ENCODE peak calls at places on chromosome 2, in ten cellular contexts. One of them, this sample, is unnamed.

GRCh38 chr2:94869552-94870391 is 1.5 kb upstream of the TEKT4 start:
- DNase-seq in germinal center: no peak
- DNase-seq in anterior cingulate cortex: no peak
- DNase-seq in NCI-H510A: no peak
- DNase-seq in AML-193: no peak
- DNase-seq in cardiac muscle cell: no peak
- DNase-seq in posterior cingulate gyrus: peak; percentile 63
- DNase-seq in NCI-H1417: no peak
- DNase-seq in SW480: no peak
- DNase-seq in GM12865: no peak
- DNase-seq in this sample: no peak

GRCh38 chr2:1432726-1433125 is 19.5 kb downstream of the TPO start:
- DNase-seq in SW480: no peak
- DNase-seq in anterior cingulate cortex: no peak
- DNase-seq in cardiac muscle cell: no peak
- DNase-seq in GM12865: no peak
- DNase-seq in germinal center: no peak
- DNase-seq in AML-193: no peak
- DNase-seq in posterior cingulate gyrus: no peak
- DNase-seq in NCI-H510A: no peak
- DNase-seq in NCI-H1417: no peak
- DNase-seq in this sample: no peak

GRCh38 chr2:19261061-19261460 is 97.4 kb downstream of the OSR1 start:
- DNase-seq in NCI-H1417: no peak
- DNase-seq in posterior cingulate gyrus: no peak
- DNase-seq in AML-193: no peak
- DNase-seq in cardiac muscle cell: no peak
- DNase-seq in NCI-H510A: no peak
- DNase-seq in SW480: no peak
- DNase-seq in GM12865: no peak
- DNase-seq in germinal center: no peak
- DNase-seq in anterior cingulate cortex: no peak
- DNase-seq in this sample: no peak

GRCh38 chr2:32291746-32292145 is 14.0 kb downstream of the YIPF4 start:
- DNase-seq in anterior cingulate cortex: no peak
- DNase-seq in NCI-H510A: no peak
- DNase-seq in cardiac muscle cell: no peak
- DNase-seq in germinal center: no peak
- DNase-seq in posterior cingulate gyrus: no peak
- DNase-seq in GM12865: no peak
- DNase-seq in AML-193: no peak
- DNase-seq in SW480: no peak
- DNase-seq in NCI-H1417: no peak
- DNase-seq in this sample: no peak

GRCh38 chr2:198928026-198928425 is 529.7 kb downstream of the SATB2 start:
- DNase-seq in AML-193: no peak
- DNase-seq in NCI-H510A: no peak
- DNase-seq in GM12865: no peak
- DNase-seq in anterior cingulate cortex: peak; percentile 0
- DNase-seq in cardiac muscle cell: no peak
- DNase-seq in SW480: no peak
- DNase-seq in germinal center: no peak
- DNase-seq in NCI-H1417: no peak
- DNase-seq in posterior cingulate gyrus: peak; percentile 82
- DNase-seq in this sample: no peak

GRCh38 chr2:197674546-197674945 is 841 bp downstream of the RFTN2 start:
- DNase-seq in GM12865: no peak
- DNase-seq in SW480: no peak
- DNase-seq in cardiac muscle cell: no peak
- DNase-seq in anterior cingulate cortex: no peak
- DNase-seq in AML-193: no peak
- DNase-seq in germinal center: no peak
- DNase-seq in NCI-H510A: no peak
- DNase-seq in NCI-H1417: no peak
- DNase-seq in posterior cingulate gyrus: no peak
- DNase-seq in this sample: no peak

GRCh38 chr2:180728928-180729559 is 251.4 kb upstream of the UBE2E3 start:
- DNase-seq in NCI-H1417: no peak
- DNase-seq in AML-193: no peak
- DNase-seq in posterior cingulate gyrus: no peak
- DNase-seq in NCI-H510A: no peak
- DNase-seq in anterior cingulate cortex: no peak
- DNase-seq in germinal center: no peak
- DNase-seq in SW480: peak; percentile 20
- DNase-seq in cardiac muscle cell: no peak
- DNase-seq in GM12865: no peak
- DNase-seq in this sample: no peak

GRCh38 chr2:15577071-15577706 is 14.5 kb upstream of the DDX1 start:
- DNase-seq in anterior cingulate cortex: peak; percentile 47
- DNase-seq in cardiac muscle cell: peak; percentile 93
- DNase-seq in GM12865: peak; percentile 88
- DNase-seq in SW480: peak; percentile 74
- DNase-seq in NCI-H510A: peak; percentile 72
- DNase-seq in AML-193: peak; percentile 59
- DNase-seq in NCI-H1417: peak; percentile 95
- DNase-seq in germinal center: peak; percentile 59
- DNase-seq in posterior cingulate gyrus: peak; percentile 90
- DNase-seq in this sample: peak; percentile 72

GRCh38 chr2:95514728-95515127 is 30.2 kb upstream of the TRIM43B start:
- DNase-seq in cardiac muscle cell: peak; percentile 20
- DNase-seq in germinal center: no peak
- DNase-seq in AML-193: no peak
- DNase-seq in NCI-H1417: no peak
- DNase-seq in posterior cingulate gyrus: no peak
- DNase-seq in GM12865: no peak
- DNase-seq in anterior cingulate cortex: no peak
- DNase-seq in SW480: no peak
- DNase-seq in NCI-H510A: no peak
- DNase-seq in this sample: no peak

GRCh38 chr2:238409341-238410200 is 17.2 kb upstream of the ASB1 start:
- DNase-seq in posterior cingulate gyrus: no peak
- DNase-seq in anterior cingulate cortex: no peak
- DNase-seq in NCI-H1417: no peak
- DNase-seq in GM12865: no peak
- DNase-seq in cardiac muscle cell: no peak
- DNase-seq in NCI-H510A: no peak
- DNase-seq in germinal center: no peak
- DNase-seq in SW480: no peak
- DNase-seq in AML-193: no peak
- DNase-seq in this sample: no peak

GRCh38 chr2:188701836-188702235 is 272.3 kb upstream of the COL3A1 start:
- DNase-seq in posterior cingulate gyrus: no peak
- DNase-seq in anterior cingulate cortex: no peak
- DNase-seq in SW480: no peak
- DNase-seq in germinal center: no peak
- DNase-seq in NCI-H510A: no peak
- DNase-seq in GM12865: no peak
- DNase-seq in NCI-H1417: no peak
- DNase-seq in AML-193: no peak
- DNase-seq in cardiac muscle cell: no peak
- DNase-seq in this sample: no peak

GRCh38 chr2:231189571-231190495 is 8.6 kb upstream of the ARMC9 start:
- DNase-seq in cardiac muscle cell: no peak
- DNase-seq in GM12865: no peak
- DNase-seq in posterior cingulate gyrus: no peak
- DNase-seq in SW480: no peak
- DNase-seq in NCI-H1417: no peak
- DNase-seq in AML-193: no peak
- DNase-seq in NCI-H510A: no peak
- DNase-seq in germinal center: no peak
- DNase-seq in anterior cingulate cortex: no peak
- DNase-seq in this sample: no peak

GRCh38 chr2:236882931-236883330 is 202.8 kb upstream of the COPS8 start:
- DNase-seq in anterior cingulate cortex: no peak
- DNase-seq in germinal center: no peak
- DNase-seq in SW480: no peak
- DNase-seq in NCI-H1417: no peak
- DNase-seq in NCI-H510A: no peak
- DNase-seq in GM12865: no peak
- DNase-seq in cardiac muscle cell: no peak
- DNase-seq in posterior cingulate gyrus: no peak
- DNase-seq in AML-193: no peak
- DNase-seq in this sample: no peak

GRCh38 chr2:206028101-206028500 is 57.9 kb downstream of the INO80D start:
- DNase-seq in NCI-H510A: no peak
- DNase-seq in AML-193: no peak
- DNase-seq in anterior cingulate cortex: no peak
- DNase-seq in NCI-H1417: no peak
- DNase-seq in germinal center: no peak
- DNase-seq in cardiac muscle cell: no peak
- DNase-seq in GM12865: no peak
- DNase-seq in posterior cingulate gyrus: no peak
- DNase-seq in SW480: no peak
- DNase-seq in this sample: no peak

GRCh38 chr2:201257941-201258665 is 2.2 kb upstream of the CASP8 start:
- DNase-seq in germinal center: peak; percentile 71
- DNase-seq in AML-193: peak; percentile 86
- DNase-seq in posterior cingulate gyrus: no peak
- DNase-seq in anterior cingulate cortex: no peak
- DNase-seq in SW480: peak; percentile 88
- DNase-seq in GM12865: peak; percentile 96
- DNase-seq in NCI-H510A: peak; percentile 55
- DNase-seq in cardiac muscle cell: peak; percentile 9
- DNase-seq in NCI-H1417: peak; percentile 56
- DNase-seq in this sample: no peak

GRCh38 chr2:231961349-231962166 is at the start of gene DIS3L2:
- DNase-seq in cardiac muscle cell: peak; percentile 91
- DNase-seq in AML-193: peak; percentile 68
- DNase-seq in anterior cingulate cortex: peak; percentile 79
- DNase-seq in SW480: peak; percentile 78
- DNase-seq in NCI-H510A: peak; percentile 96
- DNase-seq in germinal center: peak; percentile 82
- DNase-seq in posterior cingulate gyrus: peak; percentile 95
- DNase-seq in GM12865: peak; percentile 90
- DNase-seq in NCI-H1417: peak; percentile 64
- DNase-seq in this sample: peak; percentile 78

GRCh38 chr2:106537047-106537446 is 49.9 kb downstream of the CD8B2 start:
- DNase-seq in GM12865: no peak
- DNase-seq in cardiac muscle cell: no peak
- DNase-seq in AML-193: no peak
- DNase-seq in NCI-H1417: no peak
- DNase-seq in SW480: no peak
- DNase-seq in NCI-H510A: no peak
- DNase-seq in germinal center: no peak
- DNase-seq in posterior cingulate gyrus: no peak
- DNase-seq in anterior cingulate cortex: no peak
- DNase-seq in this sample: no peak

GRCh38 chr2:9914384-9915065 is 37.0 kb upstream of the GRHL1 start:
- DNase-seq in anterior cingulate cortex: no peak
- DNase-seq in germinal center: no peak
- DNase-seq in AML-193: no peak
- DNase-seq in NCI-H510A: no peak
- DNase-seq in cardiac muscle cell: no peak
- DNase-seq in SW480: peak; percentile 72
- DNase-seq in GM12865: peak; percentile 89
- DNase-seq in posterior cingulate gyrus: no peak
- DNase-seq in NCI-H1417: no peak
- DNase-seq in this sample: no peak

GRCh38 chr2:95670686-95671085 is 78.9 kb downstream of the TRIM43 start:
- DNase-seq in GM12865: no peak
- DNase-seq in NCI-H510A: no peak
- DNase-seq in posterior cingulate gyrus: no peak
- DNase-seq in cardiac muscle cell: no peak
- DNase-seq in AML-193: no peak
- DNase-seq in SW480: no peak
- DNase-seq in anterior cingulate cortex: no peak
- DNase-seq in germinal center: no peak
- DNase-seq in NCI-H1417: no peak
- DNase-seq in this sample: no peak

GRCh38 chr2:232999354-232999753 is 13.7 kb downstream of the NGEF start:
- DNase-seq in NCI-H1417: no peak
- DNase-seq in SW480: no peak
- DNase-seq in anterior cingulate cortex: no peak
- DNase-seq in NCI-H510A: no peak
- DNase-seq in AML-193: no peak
- DNase-seq in cardiac muscle cell: peak; percentile 17
- DNase-seq in posterior cingulate gyrus: peak; percentile 80
- DNase-seq in GM12865: peak; percentile 9
- DNase-seq in germinal center: no peak
- DNase-seq in this sample: no peak

GRCh38 chr2:80299672-80300071 is 4.9 kb downstream of the LRRTM1 start:
- DNase-seq in SW480: no peak
- DNase-seq in posterior cingulate gyrus: peak; percentile 71
- DNase-seq in NCI-H510A: no peak
- DNase-seq in NCI-H1417: no peak
- DNase-seq in AML-193: no peak
- DNase-seq in cardiac muscle cell: no peak
- DNase-seq in germinal center: no peak
- DNase-seq in GM12865: no peak
- DNase-seq in anterior cingulate cortex: no peak
- DNase-seq in this sample: no peak

GRCh38 chr2:188937228-188938220 is 36.6 kb upstream of the COL3A1 start:
- DNase-seq in SW480: no peak
- DNase-seq in GM12865: no peak
- DNase-seq in NCI-H1417: no peak
- DNase-seq in germinal center: no peak
- DNase-seq in cardiac muscle cell: no peak
- DNase-seq in posterior cingulate gyrus: no peak
- DNase-seq in AML-193: no peak
- DNase-seq in NCI-H510A: no peak
- DNase-seq in anterior cingulate cortex: no peak
- DNase-seq in this sample: no peak

GRCh38 chr2:133264951-133265949 is 303.0 kb downstream of the NCKAP5 start:
- DNase-seq in SW480: peak; percentile 25
- DNase-seq in NCI-H1417: peak; percentile 14
- DNase-seq in NCI-H510A: peak; percentile 9
- DNase-seq in anterior cingulate cortex: peak; percentile 59
- DNase-seq in AML-193: no peak
- DNase-seq in GM12865: no peak
- DNase-seq in cardiac muscle cell: peak; percentile 15
- DNase-seq in posterior cingulate gyrus: peak; percentile 78
- DNase-seq in germinal center: no peak
- DNase-seq in this sample: peak; percentile 8

GRCh38 chr2:26442707-26443106 is 35.2 kb downstream of the OTOF start:
- DNase-seq in posterior cingulate gyrus: no peak
- DNase-seq in SW480: no peak
- DNase-seq in cardiac muscle cell: no peak
- DNase-seq in germinal center: no peak
- DNase-seq in NCI-H1417: no peak
- DNase-seq in AML-193: no peak
- DNase-seq in GM12865: no peak
- DNase-seq in anterior cingulate cortex: no peak
- DNase-seq in NCI-H510A: no peak
- DNase-seq in this sample: no peak

GRCh38 chr2:21668078-21668710 is 544.4 kb downstream of the TDRD15 start:
- DNase-seq in cardiac muscle cell: no peak
- DNase-seq in posterior cingulate gyrus: no peak
- DNase-seq in NCI-H1417: no peak
- DNase-seq in NCI-H510A: no peak
- DNase-seq in germinal center: no peak
- DNase-seq in AML-193: no peak
- DNase-seq in SW480: no peak
- DNase-seq in anterior cingulate cortex: no peak
- DNase-seq in GM12865: no peak
- DNase-seq in this sample: no peak

GRCh38 chr2:39837856-39838453 is 58.9 kb upstream of the THUMPD2 start:
- DNase-seq in germinal center: peak; percentile 30
- DNase-seq in SW480: peak; percentile 53
- DNase-seq in anterior cingulate cortex: no peak
- DNase-seq in AML-193: peak; percentile 39
- DNase-seq in GM12865: peak; percentile 62
- DNase-seq in posterior cingulate gyrus: no peak
- DNase-seq in cardiac muscle cell: no peak
- DNase-seq in NCI-H510A: peak; percentile 36
- DNase-seq in NCI-H1417: peak; percentile 54
- DNase-seq in this sample: peak; percentile 63

GRCh38 chr2:116487336-116487735 is 1327.2 kb upstream of the DDX18 start:
- DNase-seq in NCI-H510A: no peak
- DNase-seq in germinal center: no peak
- DNase-seq in anterior cingulate cortex: no peak
- DNase-seq in GM12865: no peak
- DNase-seq in NCI-H1417: no peak
- DNase-seq in cardiac muscle cell: no peak
- DNase-seq in SW480: no peak
- DNase-seq in AML-193: no peak
- DNase-seq in posterior cingulate gyrus: no peak
- DNase-seq in this sample: no peak

GRCh38 chr2:42809876-42810125 is 17.4 kb upstream of the HAAO start:
- DNase-seq in cardiac muscle cell: peak; percentile 88
- DNase-seq in germinal center: no peak
- DNase-seq in anterior cingulate cortex: peak; percentile 88
- DNase-seq in SW480: peak; percentile 86
- DNase-seq in NCI-H1417: peak; percentile 79
- DNase-seq in AML-193: peak; percentile 62
- DNase-seq in GM12865: peak; percentile 94
- DNase-seq in posterior cingulate gyrus: peak; percentile 93
- DNase-seq in NCI-H510A: no peak
- DNase-seq in this sample: peak; percentile 77

This sample was measured in HEK293T.